ENCODE peak calls at places on chromosomes 12 and 14, in five cellular contexts. Q is GM18507, I is right atrium auricular region, V is NCI-H510A treated with DMSO at 0.1 percent for 48 hours, Z is endothelial cell. G is an unnamed sample.

GRCh38 chr14:59890676-59891075 is 20.1 kb upstream of the RTN1 start:
- DNase-seq in Q (no peak), I (no peak), V (no peak), Z (no peak), G (no peak)

GRCh38 chr12:48996794-48997718 is 2.1 kb downstream of the DDN start:
- DNase-seq in Q (no peak), I (peak), V (peak), Z (peak), G (peak)

GRCh38 chr14:68593806-68594536 is 198.9 kb downstream of the ZFP36L1 start:
- DNase-seq in Q (no peak), I (no peak), V (no peak), Z (no peak), G (no peak)

GRCh38 chr12:56230449-56231183 is 765 bp downstream of the SLC39A5 start:
- DNase-seq in Q (no peak), I (no peak), V (no peak), Z (no peak), G (peak)

GRCh38 chr12:19886805-19887105 is 447.5 kb downstream of the AEBP2 start:
- DNase-seq in Q (no peak), I (no peak), V (no peak), Z (no peak), G (peak)

GRCh38 chr14:57865450-57866198 is at the start of gene SLC35F4:
- DNase-seq in Q (no peak), I (no peak), V (no peak), Z (peak), G (no peak)

GRCh38 chr12:104307655-104308000 is 4.1 kb downstream of the EID3 start:
- DNase-seq in Q (no peak), I (no peak), V (no peak), Z (no peak), G (no peak)

GRCh38 chr12:112939761-112940357 is 1.6 kb downstream of the OAS3 start:
- DNase-seq in Q (no peak), I (no peak), V (no peak), Z (no peak), G (no peak)

GRCh38 chr12:119678459-119678858 is 10.5 kb downstream of the PRKAB1 start:
- DNase-seq in Q (no peak), I (no peak), V (no peak), Z (no peak), G (no peak)

G was measured in small intestine.